ENCODE peak calls at places on chromosomes 3 and 15, in five cellular contexts. E is EL; M is posterior cingulate gyrus; N is renal cortical epithelial cell; C is stimulated activated CD8-positive, alpha-beta memory T cell treated with anti-CD3 and anti-CD28 coated beads, Interleukin-2, amount 100 ng/mL, for 1 hour. I is an unnamed sample.

GRCh38 chr3:65927576-65927975 is 111.1 kb downstream of the MAGI1 start:
- DNase-seq in E (peak; percentile 20), N (peak; percentile 85), C (no peak), M (no peak), I (no peak)

GRCh38 chr3:66196633-66197032 is 24.2 kb upstream of the SLC25A26 start:
- DNase-seq in N (peak; percentile 18), C (no peak), M (no peak), E (no peak), I (no peak)

GRCh38 chr3:141275973-141276372 is 44.3 kb downstream of the PXYLP1 start:
- DNase-seq in N (peak; percentile 51), E (peak; percentile 81), M (no peak), C (no peak), I (peak; percentile 80)

GRCh38 chr3:149489060-149489690 is 14.7 kb downstream of the TM4SF4 start:
- DNase-seq in C (no peak), M (no peak), N (no peak), E (peak; percentile 31), I (no peak)

GRCh38 chr15:45612790-45613415 is 21.9 kb upstream of the SQOR start:
- DNase-seq in M (no peak), C (no peak), E (peak; percentile 40), N (peak; percentile 51), I (no peak)

GRCh38 chr15:58462547-58462946 is 30.8 kb downstream of the LIPC start:
- DNase-seq in C (no peak), N (peak; percentile 78), M (no peak), E (no peak), I (peak; percentile 37)

GRCh38 chr3:4601926-4602325 is 108.8 kb downstream of the ITPR1 start:
- DNase-seq in N (peak; percentile 16), M (no peak), E (no peak), C (no peak), I (no peak)

GRCh38 chr3:30400924-30401323 is 205.5 kb upstream of the TGFBR2 start:
- DNase-seq in N (no peak), C (no peak), E (no peak), M (no peak), I (no peak)

GRCh38 chr3:10398341-10398740 is 77.4 kb upstream of the SEC13 start:
- DNase-seq in E (no peak), M (no peak), N (no peak), C (no peak), I (no peak)

GRCh38 chr15:101276501-101277037 is 716 bp downstream of the SELENOS start:
- DNase-seq in C (no peak), N (no peak), M (no peak), E (peak; percentile 41), I (no peak)

GRCh38 chr3:112814256-112814655 is 32.4 kb downstream of the CD200R1L start:
- DNase-seq in N (peak; percentile 77), E (peak; percentile 57), C (no peak), M (no peak), I (peak; percentile 27)

GRCh38 chr3:40258555-40258954 is 51.0 kb upstream of the EIF1B start:
- DNase-seq in E (peak; percentile 79), C (no peak), M (no peak), N (peak; percentile 85), I (no peak)

GRCh38 chr3:194374930-194375329 is 5.4 kb upstream of the LRRC15 start:
- DNase-seq in E (no peak), N (no peak), C (no peak), M (no peak), I (no peak)

GRCh38 chr3:144197582-144197981 is 226.0 kb downstream of the DIPK2A start:
- DNase-seq in M (no peak), C (no peak), N (no peak), E (no peak), I (no peak)

GRCh38 chr15:27241942-27242341 is 271.0 kb downstream of the GABRG3 start:
- DNase-seq in C (no peak), M (no peak), N (peak; percentile 65), E (no peak), I (no peak)

GRCh38 chr3:182533394-182533793 is 259.9 kb upstream of the ATP11B start:
- DNase-seq in E (no peak), M (no peak), C (no peak), N (peak; percentile 35), I (peak; percentile 60)

GRCh38 chr15:45635191-45635638 is 386 bp downstream of the SQOR start:
- DNase-seq in C (peak; percentile 51), M (peak; percentile 31), E (peak; percentile 50), N (no peak), I (no peak)

GRCh38 chr3:57974796-57975388 is 33.3 kb upstream of the FLNB start:
- DNase-seq in N (peak; percentile 89), E (peak; percentile 99), M (no peak), C (no peak), I (no peak)

GRCh38 chr3:66497288-66497972 is 3.4 kb downstream of the LRIG1 start:
- DNase-seq in N (no peak), E (no peak), M (no peak), C (no peak), I (no peak)

GRCh38 chr15:25055356-25056068 is 100.7 kb downstream of the SNRPN start:
- DNase-seq in C (no peak), M (no peak), E (no peak), N (no peak), I (no peak)

GRCh38 chr3:144358191-144358590 is 386.6 kb downstream of the DIPK2A start:
- DNase-seq in N (peak; percentile 32), E (no peak), M (no peak), C (no peak), I (no peak)

GRCh38 chr15:56731571-56731970 is 1.7 kb downstream of the ZNF280D start:
- DNase-seq in M (no peak), N (no peak), E (no peak), C (no peak), I (no peak)

GRCh38 chr3:133881987-133882825 is 13.5 kb downstream of the RAB6B start:
- DNase-seq in E (no peak), C (no peak), M (no peak), N (peak; percentile 27), I (no peak)

GRCh38 chr3:56251343-56251945 is 216.8 kb downstream of the ERC2 start:
- DNase-seq in M (peak; percentile 20), E (peak; percentile 55), N (peak; percentile 58), C (no peak), I (peak; percentile 1)

GRCh38 chr15:66714543-66714981 is 12.5 kb downstream of the SMAD6 start:
- DNase-seq in N (peak; percentile 66), E (peak; percentile 64), M (no peak), C (no peak), I (no peak)

GRCh38 chr3:157086053-157086761 is 73.7 kb downstream of the CCNL1 start:
- DNase-seq in N (peak; percentile 25), E (no peak), M (no peak), C (no peak), I (no peak)

GRCh38 chr3:108953210-108953609 is 469 bp downstream of the GUCA1C start:
- DNase-seq in C (no peak), N (peak; percentile 48), E (peak; percentile 14), M (no peak), I (no peak)

GRCh38 chr3:154125378-154126030 is 4.3 kb downstream of the ARHGEF26 start:
- DNase-seq in N (peak; percentile 5), E (no peak), M (no peak), C (no peak), I (no peak)

GRCh38 chr15:52252781-52253180 is 42.8 kb downstream of the MYO5C start:
- DNase-seq in N (peak; percentile 99), M (no peak), C (no peak), E (peak; percentile 90), I (no peak)

GRCh38 chr15:61195116-61196002 is 33.7 kb downstream of the RORA start:
- DNase-seq in M (no peak), E (peak; percentile 48), N (peak; percentile 48), C (no peak), I (no peak)

GRCh38 chr3:157753753-157754152 is 250.5 kb upstream of the VEPH1 start:
- DNase-seq in M (no peak), N (no peak), C (no peak), E (no peak), I (no peak)

GRCh38 chr3:171901615-171902312 is 58.6 kb downstream of the TMEM212 start:
- DNase-seq in N (no peak), M (no peak), C (no peak), E (peak; percentile 9), I (no peak)

GRCh38 chr3:127672429-127673190 is at the start of gene ABTB1:
- DNase-seq in M (peak; percentile 61), E (peak; percentile 81), C (peak; percentile 77), N (no peak), I (peak; percentile 36)

GRCh38 chr3:71724584-71725278 is 471 bp downstream of the EIF4E3 start:
- DNase-seq in C (no peak), M (peak; percentile 30), N (no peak), E (peak; percentile 6), I (no peak)

GRCh38 chr3:126135056-126135397 is 45.4 kb downstream of the ALDH1L1 start:
- DNase-seq in M (peak; percentile 14), C (no peak), N (no peak), E (no peak), I (no peak)

GRCh38 chr15:84099181-84099580 is 136.4 kb upstream of the GOLGA6L4 start:
- DNase-seq in M (no peak), E (no peak), N (peak; percentile 58), C (no peak), I (no peak)

GRCh38 chr15:89088605-89089315 is 504 bp downstream of the ABHD2 start:
- DNase-seq in E (no peak), C (no peak), M (no peak), N (no peak), I (no peak)

GRCh38 chr3:49872801-49873281 is 3.1 kb upstream of the CAMKV start:
- DNase-seq in E (no peak), M (no peak), C (no peak), N (peak; percentile 66), I (no peak)

I was measured in DMS153.